ENCODE peak calls at places on chromosomes 16 and 17, in eight cellular contexts. One of them, this sample, is unnamed.

GRCh38 chr17:38572292-38572664 is 33.5 kb downstream of the SRCIN1 start:
- DNase-seq in Daoy: no peak
- DNase-seq in naive thymus-derived CD4-positive, alpha-beta T cell: no peak
- DNase-seq in stomach: no peak
- DNase-seq in islet precursor cell: no peak
- DNase-seq in stimulated activated CD4-positive, alpha-beta T cell treated with anti-CD3 and anti-CD28 coated beads, Interleukin-2, amount 100 ng/mL, for 4 hours: no peak
- DNase-seq in sciatic nerve: no peak
- DNase-seq in mucosa of gallbladder: no peak
- DNase-seq in this sample: no peak

GRCh38 chr16:87203060-87203656 is 114.0 kb downstream of the C16orf95 start:
- DNase-seq in Daoy: peak
- DNase-seq in naive thymus-derived CD4-positive, alpha-beta T cell: peak
- DNase-seq in stomach: peak
- DNase-seq in islet precursor cell: peak
- DNase-seq in stimulated activated CD4-positive, alpha-beta T cell treated with anti-CD3 and anti-CD28 coated beads, Interleukin-2, amount 100 ng/mL, for 4 hours: peak
- DNase-seq in sciatic nerve: peak
- DNase-seq in mucosa of gallbladder: peak
- DNase-seq in this sample: no peak

GRCh38 chr17:20189322-20189721 is 180.2 kb downstream of the SPECC1 start:
- DNase-seq in Daoy: peak
- DNase-seq in naive thymus-derived CD4-positive, alpha-beta T cell: no peak
- DNase-seq in stomach: no peak
- DNase-seq in islet precursor cell: peak
- DNase-seq in stimulated activated CD4-positive, alpha-beta T cell treated with anti-CD3 and anti-CD28 coated beads, Interleukin-2, amount 100 ng/mL, for 4 hours: no peak
- DNase-seq in sciatic nerve: no peak
- DNase-seq in mucosa of gallbladder: no peak
- DNase-seq in this sample: no peak

GRCh38 chr16:70523621-70524405 is at the start of gene SF3B3:
- DNase-seq in Daoy: peak
- DNase-seq in naive thymus-derived CD4-positive, alpha-beta T cell: peak
- DNase-seq in stomach: peak
- DNase-seq in islet precursor cell: peak
- DNase-seq in stimulated activated CD4-positive, alpha-beta T cell treated with anti-CD3 and anti-CD28 coated beads, Interleukin-2, amount 100 ng/mL, for 4 hours: no peak
- DNase-seq in sciatic nerve: peak
- DNase-seq in mucosa of gallbladder: peak
- DNase-seq in this sample: peak

GRCh38 chr17:71869293-71869692 is 251.5 kb upstream of the SOX9 start:
- DNase-seq in Daoy: no peak
- DNase-seq in naive thymus-derived CD4-positive, alpha-beta T cell: no peak
- DNase-seq in stomach: no peak
- DNase-seq in islet precursor cell: no peak
- DNase-seq in stimulated activated CD4-positive, alpha-beta T cell treated with anti-CD3 and anti-CD28 coated beads, Interleukin-2, amount 100 ng/mL, for 4 hours: no peak
- DNase-seq in sciatic nerve: no peak
- DNase-seq in mucosa of gallbladder: no peak
- DNase-seq in this sample: no peak

GRCh38 chr17:77186141-77186604 is 45.4 kb downstream of the SEC14L1 start:
- DNase-seq in Daoy: no peak
- DNase-seq in naive thymus-derived CD4-positive, alpha-beta T cell: no peak
- DNase-seq in stomach: no peak
- DNase-seq in islet precursor cell: no peak
- DNase-seq in stimulated activated CD4-positive, alpha-beta T cell treated with anti-CD3 and anti-CD28 coated beads, Interleukin-2, amount 100 ng/mL, for 4 hours: no peak
- DNase-seq in sciatic nerve: no peak
- DNase-seq in mucosa of gallbladder: no peak
- DNase-seq in this sample: no peak

GRCh38 chr17:72273301-72274056 is 152.7 kb downstream of the SOX9 start:
- DNase-seq in Daoy: peak
- DNase-seq in naive thymus-derived CD4-positive, alpha-beta T cell: no peak
- DNase-seq in stomach: no peak
- DNase-seq in islet precursor cell: no peak
- DNase-seq in stimulated activated CD4-positive, alpha-beta T cell treated with anti-CD3 and anti-CD28 coated beads, Interleukin-2, amount 100 ng/mL, for 4 hours: no peak
- DNase-seq in sciatic nerve: no peak
- DNase-seq in mucosa of gallbladder: no peak
- DNase-seq in this sample: no peak

GRCh38 chr16:75248142-75248535 is 3.3 kb downstream of the BCAR1 start:
- DNase-seq in Daoy: no peak
- DNase-seq in naive thymus-derived CD4-positive, alpha-beta T cell: no peak
- DNase-seq in stomach: peak
- DNase-seq in islet precursor cell: no peak
- DNase-seq in stimulated activated CD4-positive, alpha-beta T cell treated with anti-CD3 and anti-CD28 coated beads, Interleukin-2, amount 100 ng/mL, for 4 hours: no peak
- DNase-seq in sciatic nerve: peak
- DNase-seq in mucosa of gallbladder: no peak
- DNase-seq in this sample: no peak

GRCh38 chr16:85062728-85063336 is 35.2 kb downstream of the KIAA0513 start:
- DNase-seq in Daoy: no peak
- DNase-seq in naive thymus-derived CD4-positive, alpha-beta T cell: no peak
- DNase-seq in stomach: no peak
- DNase-seq in islet precursor cell: no peak
- DNase-seq in stimulated activated CD4-positive, alpha-beta T cell treated with anti-CD3 and anti-CD28 coated beads, Interleukin-2, amount 100 ng/mL, for 4 hours: no peak
- DNase-seq in sciatic nerve: no peak
- DNase-seq in mucosa of gallbladder: no peak
- DNase-seq in this sample: no peak

GRCh38 chr17:41069031-41069430 is 3.4 kb upstream of the KRTAP2-4 start:
- DNase-seq in Daoy: no peak
- DNase-seq in naive thymus-derived CD4-positive, alpha-beta T cell: no peak
- DNase-seq in stomach: no peak
- DNase-seq in islet precursor cell: no peak
- DNase-seq in stimulated activated CD4-positive, alpha-beta T cell treated with anti-CD3 and anti-CD28 coated beads, Interleukin-2, amount 100 ng/mL, for 4 hours: no peak
- DNase-seq in sciatic nerve: no peak
- DNase-seq in mucosa of gallbladder: no peak
- DNase-seq in this sample: no peak

GRCh38 chr17:77356109-77356689 is 215.4 kb downstream of the SEC14L1 start:
- DNase-seq in Daoy: no peak
- DNase-seq in naive thymus-derived CD4-positive, alpha-beta T cell: no peak
- DNase-seq in stomach: peak
- DNase-seq in islet precursor cell: peak
- DNase-seq in stimulated activated CD4-positive, alpha-beta T cell treated with anti-CD3 and anti-CD28 coated beads, Interleukin-2, amount 100 ng/mL, for 4 hours: no peak
- DNase-seq in sciatic nerve: peak
- DNase-seq in mucosa of gallbladder: peak
- DNase-seq in this sample: peak

GRCh38 chr16:52729731-52730130 is 182.8 kb upstream of the TOX3 start:
- DNase-seq in Daoy: no peak
- DNase-seq in naive thymus-derived CD4-positive, alpha-beta T cell: no peak
- DNase-seq in stomach: no peak
- DNase-seq in islet precursor cell: no peak
- DNase-seq in stimulated activated CD4-positive, alpha-beta T cell treated with anti-CD3 and anti-CD28 coated beads, Interleukin-2, amount 100 ng/mL, for 4 hours: no peak
- DNase-seq in sciatic nerve: no peak
- DNase-seq in mucosa of gallbladder: no peak
- DNase-seq in this sample: no peak

GRCh38 chr16:70380205-70380918 is 33.7 kb downstream of the DDX19A start:
- DNase-seq in Daoy: peak
- DNase-seq in naive thymus-derived CD4-positive, alpha-beta T cell: peak
- DNase-seq in stomach: peak
- DNase-seq in islet precursor cell: peak
- DNase-seq in stimulated activated CD4-positive, alpha-beta T cell treated with anti-CD3 and anti-CD28 coated beads, Interleukin-2, amount 100 ng/mL, for 4 hours: peak
- DNase-seq in sciatic nerve: peak
- DNase-seq in mucosa of gallbladder: peak
- DNase-seq in this sample: peak

GRCh38 chr16:9469512-9469911 is 378.1 kb downstream of the HAPSTR1 start:
- DNase-seq in Daoy: peak
- DNase-seq in naive thymus-derived CD4-positive, alpha-beta T cell: no peak
- DNase-seq in stomach: no peak
- DNase-seq in islet precursor cell: peak
- DNase-seq in stimulated activated CD4-positive, alpha-beta T cell treated with anti-CD3 and anti-CD28 coated beads, Interleukin-2, amount 100 ng/mL, for 4 hours: no peak
- DNase-seq in sciatic nerve: no peak
- DNase-seq in mucosa of gallbladder: no peak
- DNase-seq in this sample: no peak

GRCh38 chr16:81513204-81514040 is 68.8 kb downstream of the CMIP start:
- DNase-seq in Daoy: no peak
- DNase-seq in naive thymus-derived CD4-positive, alpha-beta T cell: no peak
- DNase-seq in stomach: no peak
- DNase-seq in islet precursor cell: peak
- DNase-seq in stimulated activated CD4-positive, alpha-beta T cell treated with anti-CD3 and anti-CD28 coated beads, Interleukin-2, amount 100 ng/mL, for 4 hours: no peak
- DNase-seq in sciatic nerve: no peak
- DNase-seq in mucosa of gallbladder: no peak
- DNase-seq in this sample: no peak